ENCODE peak calls at places on chromosome 16, in four cellular contexts. U, X, V and I are unnamed samples.

GRCh38 chr16:15586716-15587115 is 56.2 kb downstream of the MARF1 start:
- DNase-seq in U (no peak), X (no peak), V (no peak), I (no peak)

GRCh38 chr16:70416748-70417616 is 21.9 kb downstream of the ST3GAL2 start:
- DNase-seq in V (no peak), U (no peak), X (no peak), I (no peak)

GRCh38 chr16:57593990-57594389 is 34.4 kb upstream of the ADGRG1 start:
- DNase-seq in V (no peak), X (no peak), U (no peak), I (no peak)

GRCh38 chr16:67158637-67159600 is 790 bp downstream of the TRADD start:
- DNase-seq in X (peak), U (peak), V (no peak), I (no peak)

GRCh38 chr16:629289-630023 is 1.3 kb upstream of the WFIKKN1 start:
- DNase-seq in V (no peak), U (no peak), X (no peak), I (peak)

GRCh38 chr16:714079-714478 is 839 bp upstream of the METRN start:
- DNase-seq in V (no peak), U (no peak), X (no peak), I (no peak)

GRCh38 chr16:74743668-74744299 is 30.8 kb downstream of the FA2H start:
- DNase-seq in X (no peak), U (no peak), V (no peak), I (no peak)

GRCh38 chr16:50542703-50543102 is 5.5 kb upstream of the NKD1 start:
- DNase-seq in V (no peak), U (no peak), X (no peak), I (no peak)

GRCh38 chr16:46833465-46833810 is 2.5 kb upstream of the C16orf87 start:
- DNase-seq in X (no peak), V (no peak), U (no peak), I (no peak)